ENCODE peak calls at places on chromosome 3, in ten cellular contexts. I, O, W, E, N, T, S, U, R and D are unnamed samples.

GRCh38 chr3:8805774-8806173 is 36.4 kb upstream of the OXTR start:
- DNase-seq in U (no peak), T (no peak), R (no peak), N (no peak), I (no peak), S (no peak), O (no peak), W (no peak), E (no peak), D (no peak)

GRCh38 chr3:159417761-159418160 is 570.9 kb upstream of the IL12A start:
- DNase-seq in I (no peak), E (no peak), T (no peak), O (no peak), S (no peak), W (no peak), U (no peak), N (no peak), R (no peak), D (no peak)

GRCh38 chr3:194316918-194317317 is 34.2 kb downstream of the CPN2 start:
- DNase-seq in W (no peak), N (no peak), I (no peak), S (no peak), U (no peak), E (no peak), T (peak), O (no peak), R (no peak), D (no peak)

GRCh38 chr3:12135029-12135634 is 23.6 kb downstream of the TIMP4 start:
- DNase-seq in R (peak), T (peak), S (peak), U (peak), W (peak), E (peak), I (peak), N (peak), O (peak), D (peak)

GRCh38 chr3:126202281-126203079 is 22.1 kb upstream of the ALDH1L1 start:
- DNase-seq in I (no peak), N (no peak), R (no peak), E (no peak), W (no peak), O (no peak), S (no peak), U (no peak), T (no peak), D (no peak)

GRCh38 chr3:38334656-38335055 is 11.9 kb upstream of the XYLB start:
- DNase-seq in I (no peak), U (no peak), T (no peak), S (no peak), O (no peak), E (no peak), N (no peak), W (no peak), R (no peak), D (peak)

GRCh38 chr3:122754867-122755835 is 38.5 kb downstream of the HSPBAP1 start:
- DNase-seq in T (no peak), U (peak), W (peak), O (peak), I (no peak), R (no peak), E (no peak), N (no peak), S (no peak), D (peak)

GRCh38 chr3:195204360-195205166 is 66.4 kb downstream of the XXYLT1 start:
- DNase-seq in U (no peak), R (no peak), O (no peak), N (no peak), T (no peak), E (no peak), I (peak), S (no peak), W (no peak), D (no peak)

GRCh38 chr3:16239776-16240175 is 25.0 kb downstream of the DPH3 start:
- DNase-seq in W (no peak), T (no peak), O (no peak), S (no peak), N (no peak), U (no peak), E (no peak), R (no peak), I (no peak), D (no peak)

GRCh38 chr3:139281512-139282196 is 62.2 kb upstream of the MRPS22 start:
- DNase-seq in N (no peak), R (no peak), S (no peak), O (no peak), E (no peak), W (no peak), I (no peak), U (no peak), T (no peak), D (no peak)

GRCh38 chr3:194139085-194139976 is 3.4 kb downstream of the HES1 start:
- DNase-seq in N (no peak), T (no peak), I (no peak), R (no peak), U (peak), O (peak), E (no peak), W (peak), S (no peak), D (no peak)

GRCh38 chr3:127408684-127409420 is 121.0 kb upstream of the PRR20G start:
- DNase-seq in R (no peak), I (no peak), N (no peak), O (no peak), S (peak), U (no peak), T (peak), W (no peak), E (no peak), D (no peak)

GRCh38 chr3:124780356-124780755 is 50.1 kb downstream of the UMPS start:
- DNase-seq in R (no peak), W (no peak), E (no peak), O (no peak), U (no peak), T (peak), S (peak), N (no peak), I (no peak), D (peak)

GRCh38 chr3:98750520-98750919 is 12.6 kb upstream of the ST3GAL6 start:
- DNase-seq in S (no peak), U (no peak), N (no peak), E (no peak), O (no peak), I (no peak), T (no peak), W (no peak), R (no peak), D (no peak)